ENCODE peak calls at places on chromosomes 7 and 10, in ten cellular contexts. Q is dorsolateral prefrontal cortex; R is activated CD4-positive, alpha-beta T cell treated with anti-CD3 and anti-CD28 coated beads, Interleukin-2, amount 50 U/mL, for 48 hours; U is RWPE2; D is HT1080; T is AG08396; J is occipital lobe; E is activated T-cell treated with anti-CD3 and anti-CD28 coated beads, Interleukin-2, amount 50 U/mL, for 72 hours; K is nucleus accumbens; A is retina. B is an unnamed sample.

GRCh38 chr10:114279289-114279688 is 40.2 kb downstream of the VWA2 start:
- DNase-seq in R (no peak), T (no peak), Q (no peak), A (no peak), K (no peak), U (no peak), E (no peak), J (no peak), D (no peak), B (no peak)

GRCh38 chr10:34565934-34566333 is 249.2 kb downstream of the PARD3 start:
- DNase-seq in U (no peak), K (no peak), R (no peak), J (no peak), T (peak), E (no peak), A (no peak), D (no peak), Q (no peak), B (no peak)

GRCh38 chr10:124018886-124019525 is 74.4 kb downstream of the CHST15 start:
- DNase-seq in E (no peak), T (no peak), A (no peak), D (no peak), R (no peak), Q (no peak), J (no peak), K (no peak), U (no peak), B (no peak)

GRCh38 chr10:6345404-6345803 is 142.7 kb downstream of the PFKFB3 start:
- DNase-seq in R (no peak), J (no peak), K (no peak), U (no peak), E (no peak), Q (no peak), T (no peak), D (no peak), A (no peak), B (no peak)

GRCh38 chr7:157495177-157495553 is 158.4 kb downstream of the DNAJB6 start:
- DNase-seq in R (no peak), A (no peak), Q (no peak), T (no peak), D (no peak), E (peak), K (no peak), J (no peak), U (no peak), B (no peak)

GRCh38 chr7:21429786-21430574 is 2.1 kb downstream of the SP4 start:
- DNase-seq in Q (no peak), T (no peak), A (peak), U (no peak), J (no peak), E (no peak), R (no peak), D (no peak), K (no peak), B (no peak)

GRCh38 chr10:74165530-74165901 is 14.5 kb downstream of the ADK start:
- DNase-seq in J (no peak), U (no peak), D (peak), Q (no peak), A (no peak), R (no peak), K (no peak), T (no peak), E (no peak), B (no peak)

GRCh38 chr10:70523044-70523443 is 44.5 kb downstream of the PALD1 start:
- DNase-seq in U (no peak), J (no peak), T (no peak), R (no peak), E (no peak), Q (no peak), K (no peak), D (no peak), A (no peak), B (no peak)

GRCh38 chr10:75959912-75960311 is 528.5 kb downstream of the LRMDA start:
- DNase-seq in J (no peak), U (no peak), T (no peak), Q (no peak), A (no peak), E (no peak), D (no peak), K (no peak), R (no peak), B (no peak)

GRCh38 chr7:70791341-70791740 is 340.6 kb upstream of the GALNT17 start:
- DNase-seq in T (no peak), Q (no peak), E (no peak), K (no peak), R (no peak), D (no peak), U (no peak), J (no peak), A (no peak), B (no peak)

GRCh38 chr10:118448744-118449143 is 106.6 kb upstream of the FAM204A start:
- DNase-seq in K (no peak), T (no peak), D (no peak), R (no peak), U (no peak), A (no peak), J (no peak), Q (no peak), E (no peak), B (no peak)

GRCh38 chr10:71038234-71038633 is 149.9 kb upstream of the PCBD1 start:
- DNase-seq in U (no peak), J (no peak), K (no peak), Q (no peak), A (no peak), R (no peak), E (no peak), T (no peak), D (no peak), B (no peak)

GRCh38 chr10:13740416-13740815 is 153.7 kb downstream of the PRPF18 start:
- DNase-seq in R (no peak), K (no peak), T (no peak), Q (no peak), U (no peak), A (no peak), D (no peak), E (no peak), J (no peak), B (no peak)

GRCh38 chr10:43214071-43214955 is 52.6 kb downstream of the RASGEF1A start:
- DNase-seq in J (no peak), U (no peak), Q (no peak), E (no peak), K (no peak), T (peak), R (no peak), A (no peak), D (peak), B (peak)

GRCh38 chr7:148230883-148231282 is 359.7 kb upstream of the C7orf33 start:
- DNase-seq in U (no peak), K (no peak), R (no peak), Q (no peak), T (no peak), E (no peak), D (no peak), A (no peak), J (no peak), B (no peak)

GRCh38 chr10:102324061-102324460 is 71.4 kb upstream of the NFKB2 start:
- DNase-seq in T (no peak), Q (no peak), U (no peak), A (no peak), R (no peak), D (no peak), J (no peak), E (no peak), K (no peak), B (no peak)

GRCh38 chr10:132005147-132005546 is 23.4 kb upstream of the BNIP3 start:
- DNase-seq in D (no peak), J (no peak), T (no peak), R (no peak), K (no peak), A (no peak), E (no peak), U (no peak), Q (no peak), B (no peak)

GRCh38 chr10:78890506-78890905 is 178.3 kb upstream of the ZMIZ1 start:
- DNase-seq in D (no peak), Q (no peak), J (no peak), R (no peak), T (no peak), A (no peak), U (peak), K (no peak), E (no peak), B (no peak)

GRCh38 chr7:28754027-28754426 is 204.1 kb downstream of the TRIL start:
- DNase-seq in E (no peak), D (peak), A (peak), K (peak), J (peak), U (no peak), Q (peak), T (peak), R (no peak), B (no peak)

GRCh38 chr7:151311294-151311864 is 30.2 kb upstream of the NUB1 start:
- DNase-seq in D (peak), K (no peak), E (peak), J (no peak), R (peak), A (no peak), T (no peak), Q (no peak), U (no peak), B (no peak)

GRCh38 chr10:13716161-13717071 is 129.7 kb downstream of the PRPF18 start:
- DNase-seq in U (no peak), K (peak), R (no peak), E (no peak), J (no peak), A (peak), D (peak), Q (peak), T (peak), B (no peak)

GRCh38 chr10:128463991-128464755 is 337.9 kb upstream of the MKI67 start:
- DNase-seq in T (no peak), D (no peak), R (no peak), U (no peak), Q (no peak), J (no peak), K (peak), A (no peak), E (no peak), B (peak)

GRCh38 chr7:7612519-7612918 is 28.0 kb upstream of the UMAD1 start:
- DNase-seq in T (no peak), R (no peak), E (no peak), Q (no peak), U (no peak), D (no peak), A (no peak), J (no peak), K (no peak), B (no peak)

B was measured in chondrocyte.